ENCODE peak calls at places on chromosome 10, in ten cellular contexts. U is Panc1, C is stomach, J is transverse colon, V is HL-60, Q is breast epithelium, S is HCT116, K is sigmoid colon, Y is upper lobe of left lung, M is GM23338. H is an unnamed sample.

GRCh38 chr10:27911645-27912044 is 87.2 kb downstream of the ODAD2 start:
- DNase-seq in U (no peak), C (no peak), J (no peak), V (no peak), Q (no peak), S (no peak), K (no peak), Y (no peak), M (peak), H (no peak)

GRCh38 chr10:102152545-102152890 is 329 bp downstream of the NOLC1 start:
- DNase-seq in U (no peak), C (no peak), J (peak), V (no peak), Q (no peak), S (no peak), K (no peak), Y (no peak), M (no peak), H (no peak)

GRCh38 chr10:91340613-91341362 is 69.4 kb upstream of the HECTD2 start:
- DNase-seq in U (peak), C (no peak), J (no peak), V (no peak), Q (no peak), S (no peak), K (no peak), Y (no peak), M (no peak), H (no peak)

GRCh38 chr10:59561397-59562121 is 148.1 kb downstream of the SLC16A9 start:
- DNase-seq in U (no peak), C (no peak), J (no peak), V (no peak), Q (no peak), S (no peak), K (no peak), Y (no peak), M (no peak), H (peak)

GRCh38 chr10:86644412-86645110 is 9.8 kb upstream of the OPN4 start:
- DNase-seq in U (no peak), C (no peak), J (no peak), V (no peak), Q (no peak), S (no peak), K (no peak), Y (no peak), M (no peak), H (peak)

GRCh38 chr10:17056781-17057191 is 72.8 kb downstream of the CUBN start:
- DNase-seq in U (no peak), C (no peak), J (no peak), V (no peak), Q (no peak), S (no peak), K (no peak), Y (no peak), M (no peak), H (no peak)

GRCh38 chr10:21493841-21494220 is 31.7 kb downstream of the SKIDA1 start:
- DNase-seq in U (no peak), C (no peak), J (no peak), V (no peak), Q (no peak), S (no peak), K (no peak), Y (no peak), M (no peak), H (no peak)

GRCh38 chr10:76010703-76011102 is 579.3 kb downstream of the LRMDA start:
- DNase-seq in U (no peak), C (no peak), J (no peak), V (no peak), Q (no peak), S (no peak), K (no peak), Y (no peak), M (no peak), H (no peak)

GRCh38 chr10:101032637-101033201 is 1.7 kb downstream of the SFXN3 start:
- DNase-seq in U (no peak), C (peak), J (no peak), V (no peak), Q (no peak), S (peak), K (peak), Y (peak), M (no peak), H (peak)

GRCh38 chr10:30556189-30556588 is 73.4 kb downstream of the LYZL2 start:
- DNase-seq in U (no peak), C (no peak), J (no peak), V (no peak), Q (no peak), S (no peak), K (no peak), Y (no peak), M (no peak), H (no peak)

GRCh38 chr10:26890956-26891355 is 30.2 kb upstream of the ABI1 start:
- DNase-seq in U (peak), C (peak), J (peak), V (peak), Q (no peak), S (peak), K (no peak), Y (no peak), M (peak), H (peak)

GRCh38 chr10:72263613-72264241 is 10.0 kb upstream of the DDIT4 start:
- DNase-seq in U (no peak), C (peak), J (peak), V (no peak), Q (peak), S (no peak), K (no peak), Y (peak), M (peak), H (no peak)

GRCh38 chr10:68598978-68599753 is 39.0 kb downstream of the TET1 start:
- DNase-seq in U (no peak), C (peak), J (peak), V (no peak), Q (peak), S (no peak), K (peak), Y (no peak), M (peak), H (no peak)

GRCh38 chr10:130982802-130983201 is 328.7 kb downstream of the TCERG1L start:
- DNase-seq in U (no peak), C (no peak), J (no peak), V (no peak), Q (no peak), S (no peak), K (no peak), Y (no peak), M (no peak), H (no peak)

GRCh38 chr10:8229153-8229552 is 174.7 kb downstream of the GATA3 start:
- DNase-seq in U (no peak), C (no peak), J (no peak), V (no peak), Q (no peak), S (no peak), K (no peak), Y (no peak), M (no peak), H (no peak)

GRCh38 chr10:23951841-23952240 is 257.1 kb upstream of the KIAA1217 start:
- DNase-seq in U (no peak), C (no peak), J (no peak), V (no peak), Q (no peak), S (no peak), K (no peak), Y (no peak), M (no peak), H (peak)

GRCh38 chr10:50622497-50623298 is 1.1 kb downstream of the SGMS1 start:
- DNase-seq in U (no peak), C (peak), J (peak), V (peak), Q (no peak), S (no peak), K (peak), Y (peak), M (peak), H (no peak)

GRCh38 chr10:12906051-12906541 is 95.4 kb downstream of the CCDC3 start:
- DNase-seq in U (no peak), C (no peak), J (no peak), V (no peak), Q (no peak), S (no peak), K (no peak), Y (no peak), M (no peak), H (no peak)

GRCh38 chr10:62805139-62806092 is 896 bp downstream of the ADO start:
- DNase-seq in U (no peak), C (no peak), J (peak), V (no peak), Q (no peak), S (no peak), K (peak), Y (peak), M (peak), H (no peak)

GRCh38 chr10:132265878-132266496 is 41.8 kb downstream of the STK32C start:
- DNase-seq in U (no peak), C (no peak), J (no peak), V (no peak), Q (no peak), S (no peak), K (no peak), Y (no peak), M (no peak), H (no peak)

GRCh38 chr10:113067516-113067915 is 117.5 kb downstream of the TCF7L2 start:
- DNase-seq in U (no peak), C (no peak), J (no peak), V (no peak), Q (no peak), S (no peak), K (peak), Y (no peak), M (no peak), H (no peak)

GRCh38 chr10:13712799-13713581 is 126.2 kb downstream of the PRPF18 start:
- DNase-seq in U (peak), C (peak), J (peak), V (peak), Q (no peak), S (peak), K (peak), Y (peak), M (no peak), H (peak)

DNA sequence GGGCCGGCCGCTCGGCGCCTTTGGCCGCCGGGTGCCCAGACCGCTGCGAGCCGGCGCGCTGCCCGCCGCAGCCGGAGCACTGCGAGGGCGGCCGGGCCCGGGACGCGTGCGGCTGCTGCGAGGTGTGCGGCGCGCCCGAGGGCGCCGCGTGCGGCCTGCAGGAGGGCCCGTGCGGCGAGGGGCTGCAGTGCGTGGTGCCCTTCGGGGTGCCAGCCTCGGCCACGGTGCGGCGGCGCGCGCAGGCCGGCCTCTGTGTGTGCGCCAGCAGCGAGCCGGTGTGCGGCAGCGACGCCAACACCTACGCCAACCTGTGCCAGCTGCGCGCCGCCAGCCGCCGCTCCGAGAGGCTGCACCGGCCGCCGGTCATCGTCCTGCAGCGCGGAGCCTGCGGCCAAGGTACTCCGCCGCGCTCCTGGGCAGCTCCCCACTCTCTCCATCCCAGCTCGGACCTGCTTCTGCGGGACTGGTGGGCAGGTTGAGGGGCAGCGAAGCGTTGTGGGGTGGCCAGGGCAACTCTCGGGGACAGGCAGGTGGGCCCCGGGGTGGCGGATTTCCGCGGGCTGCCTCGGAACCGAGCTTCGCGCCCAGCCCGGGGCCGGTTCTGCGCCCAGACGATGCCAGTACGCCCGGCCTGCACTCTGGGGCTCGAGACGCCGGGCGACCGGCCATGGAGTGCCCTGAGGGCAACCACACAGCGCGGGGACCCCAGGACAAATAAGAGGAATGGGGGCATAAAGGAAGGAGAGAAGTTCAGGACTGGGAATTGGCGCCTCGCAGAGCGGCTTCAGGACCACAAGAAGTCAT is 578 bp downstream of the HTRA1 start:
- DNase-seq in U (no peak), C (peak), J (no peak), V (no peak), Q (no peak), S (no peak), K (no peak), Y (peak), M (peak), H (no peak)
- H3K27ac ChIP-seq in U (peak), C (peak), J (peak), V (no peak), Q (peak), S (no peak), K (peak), Y (peak), M (no peak), H (peak)

GRCh38 chr10:32318476-32318896 is 28.5 kb downstream of the EPC1 start:
- DNase-seq in U (no peak), C (no peak), J (no peak), V (peak), Q (no peak), S (no peak), K (no peak), Y (no peak), M (no peak), H (no peak)
- TF ChIP-seq POLR2AphosphoS5 in U (no peak), C (no peak), J (no peak), V (no peak), Q (no peak), S (no peak), K (no peak), Y (no peak), M (no peak), H (no peak)

GRCh38 chr10:5547934-5548660 is 23.3 kb downstream of the CALML3 start:
- DNase-seq in U (no peak), C (peak), J (peak), V (no peak), Q (peak), S (peak), K (peak), Y (peak), M (no peak), H (no peak)

GRCh38 chr10:5551531-5552375 is 27.0 kb downstream of the CALML3 start:
- DNase-seq in U (no peak), C (no peak), J (peak), V (no peak), Q (peak), S (no peak), K (peak), Y (no peak), M (no peak), H (no peak)

GRCh38 chr10:5550621-5551530 is 26.1 kb downstream of the CALML3 start:
- DNase-seq in U (no peak), C (no peak), J (no peak), V (no peak), Q (peak), S (no peak), K (peak), Y (no peak), M (no peak), H (no peak)

GRCh38 chr10:5549462-5550249 is 24.9 kb downstream of the CALML3 start:
- DNase-seq in U (no peak), C (no peak), J (no peak), V (no peak), Q (no peak), S (no peak), K (peak), Y (peak), M (no peak), H (no peak)

DNA sequence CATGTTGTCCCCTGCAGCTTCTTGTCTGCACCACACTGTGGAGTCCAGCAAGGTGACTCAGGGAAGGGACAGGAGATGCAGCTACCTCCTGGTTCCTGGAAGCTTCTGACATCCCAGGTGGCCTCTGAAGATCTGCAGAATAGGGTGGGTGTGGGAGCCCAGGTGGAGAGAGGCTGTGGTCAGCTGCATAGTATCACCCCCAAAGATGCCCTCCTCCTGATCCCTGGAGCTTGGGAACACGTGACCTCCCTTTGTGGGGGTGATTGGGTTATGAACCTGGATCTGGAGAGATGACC is 25.4 kb downstream of the CALML3 start:
- DNase-seq in U (no peak), C (no peak), J (no peak), V (no peak), Q (peak), S (no peak), K (no peak), Y (no peak), M (no peak), H (no peak)
- H3K27ac ChIP-seq in U (no peak), C (peak), J (peak), V (no peak), Q (peak), S (no peak), K (no peak), Y (no peak), M (no peak), H (no peak)

GRCh38 chr10:125146791-125147604 is 13.4 kb downstream of the CTBP2 start:
- DNase-seq in U (no peak), C (peak), J (no peak), V (no peak), Q (no peak), S (no peak), K (no peak), Y (peak), M (no peak), H (no peak)
- TF ChIP-seq POLR2AphosphoS5 in U (no peak), C (peak), J (no peak), V (peak), Q (no peak), S (no peak), K (no peak), Y (peak), M (no peak), H (peak)

GRCh38 chr10:3104251-3104918 is 37.0 kb downstream of the PFKP start:
- DNase-seq in U (no peak), C (no peak), J (no peak), V (no peak), Q (no peak), S (no peak), K (no peak), Y (no peak), M (no peak), H (no peak)
- H3K27ac ChIP-seq in U (no peak), C (no peak), J (no peak), V (no peak), Q (no peak), S (no peak), K (no peak), Y (no peak), M (no peak), H (peak)

GRCh38 chr10:96266118-96266770 is 5.1 kb downstream of the BLNK start:
- DNase-seq in U (no peak), C (no peak), J (no peak), V (no peak), Q (no peak), S (no peak), K (no peak), Y (no peak), M (no peak), H (peak)

GRCh38 chr10:96267234-96267705 is 4.1 kb downstream of the BLNK start:
- DNase-seq in U (no peak), C (no peak), J (peak), V (no peak), Q (no peak), S (peak), K (no peak), Y (no peak), M (no peak), H (peak)

GRCh38 chr10:96269438-96270300 is 1.7 kb downstream of the BLNK start:
- DNase-seq in U (no peak), C (no peak), J (peak), V (no peak), Q (no peak), S (no peak), K (no peak), Y (no peak), M (no peak), H (peak)

GRCh38 chr10:96270564-96270963 is 805 bp downstream of the BLNK start:
- DNase-seq in U (no peak), C (no peak), J (no peak), V (no peak), Q (no peak), S (no peak), K (no peak), Y (no peak), M (no peak), H (no peak)

DNA sequence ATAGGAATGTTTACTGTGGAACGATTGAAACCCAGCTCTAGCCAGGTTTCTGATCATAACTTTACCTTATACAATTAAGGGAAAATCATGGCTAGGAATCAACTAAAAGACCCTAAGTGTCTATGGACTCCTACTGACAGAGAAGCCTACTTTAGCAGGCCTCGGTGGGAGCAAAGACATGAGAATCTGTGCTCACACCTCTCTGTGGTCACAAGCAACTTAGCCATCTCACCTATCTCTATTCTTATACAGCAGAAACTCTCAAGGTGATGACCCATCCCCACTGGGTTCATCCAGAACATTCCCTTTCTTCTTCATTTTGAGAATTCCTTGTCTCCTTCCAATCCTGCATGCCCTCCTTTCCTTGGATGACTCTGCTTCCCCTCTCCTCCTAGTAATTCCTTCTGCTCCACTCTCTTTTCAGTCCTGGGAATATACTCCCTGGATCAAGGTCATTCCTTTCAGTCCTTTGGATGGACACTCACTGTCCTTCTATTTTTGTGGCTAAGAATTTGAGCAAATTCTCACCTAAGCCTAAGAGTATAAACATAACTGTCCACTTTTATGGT is 2.9 kb downstream of the BLNK start:
- DNase-seq in U (no peak), C (no peak), J (no peak), V (no peak), Q (no peak), S (no peak), K (no peak), Y (no peak), M (no peak), H (no peak)
- TF ChIP-seq POLR2AphosphoS5 in U (no peak), C (no peak), J (no peak), V (no peak), Q (no peak), S (no peak), K (no peak), Y (no peak), M (no peak), H (no peak)

DNA sequence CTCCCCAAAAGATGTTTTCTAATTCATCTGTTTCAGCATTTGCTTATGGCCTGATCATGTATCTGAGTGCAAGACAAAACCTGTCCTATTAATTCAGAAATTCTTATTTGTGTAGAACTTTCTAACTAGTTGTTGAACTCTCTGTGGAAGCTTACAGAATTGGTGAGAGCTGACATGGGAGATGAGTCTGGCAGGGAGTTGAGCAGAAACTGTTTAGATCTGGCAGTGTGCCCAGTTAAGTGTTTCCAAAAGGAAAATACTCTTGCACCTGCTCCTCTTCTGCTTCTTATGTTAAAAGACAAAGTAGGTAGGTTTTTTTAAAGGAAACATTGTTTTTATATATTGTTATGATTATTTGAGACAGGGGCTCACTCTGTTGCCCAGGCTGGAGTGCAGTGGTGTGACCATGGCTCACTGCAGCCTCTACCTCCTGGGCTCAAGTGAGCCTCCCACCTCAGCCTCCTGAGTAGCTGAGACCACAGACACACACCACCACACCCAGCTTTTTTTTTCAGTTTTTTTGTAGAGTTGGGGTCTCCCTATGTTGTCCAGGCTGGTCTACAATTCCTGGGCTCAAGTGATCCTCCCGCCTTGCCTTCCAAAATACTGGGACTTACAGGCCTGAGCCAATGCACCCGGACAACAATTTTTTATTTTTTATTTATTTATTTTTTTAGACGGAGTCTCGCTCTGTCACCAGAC is 1.4 kb upstream of the IFIT1 start:
- DNase-seq in U (no peak), C (no peak), J (no peak), V (no peak), Q (no peak), S (no peak), K (no peak), Y (no peak), M (no peak), H (no peak)
- H3K27ac ChIP-seq in U (peak), C (peak), J (peak), V (no peak), Q (no peak), S (no peak), K (peak), Y (peak), M (no peak), H (peak)

H was measured in esophagus muscularis mucosa.